ENCODE peak calls at places on chromosomes 6 and 20, in six cellular contexts. K, I, Q, C, G and V are unnamed samples.

GRCh38 chr20:24747881-24748595 is 201.0 kb upstream of the CST7 start:
- DNase-seq in K (no peak), I (no peak), Q (no peak), C (no peak), G (no peak), V (no peak)

GRCh38 chr6:110256366-110256765 is 76.1 kb downstream of the CDC40 start:
- DNase-seq in K (no peak), I (no peak), Q (no peak), C (no peak), G (no peak), V (no peak)

GRCh38 chr6:128456510-128457244 is 63.7 kb downstream of the PTPRK start:
- DNase-seq in K (no peak), I (no peak), Q (no peak), C (no peak), G (no peak), V (no peak)

GRCh38 chr6:3075522-3076113 is 7.3 kb downstream of the RIPK1 start:
- DNase-seq in K (no peak), I (no peak), Q (no peak), C (no peak), G (peak), V (peak)

GRCh38 chr6:16803294-16804006 is 42.2 kb upstream of the ATXN1 start:
- DNase-seq in K (peak), I (no peak), Q (peak), C (no peak), G (no peak), V (no peak)

GRCh38 chr6:152329640-152330202 is 307.4 kb downstream of the SYNE1 start:
- DNase-seq in K (no peak), I (no peak), Q (no peak), C (no peak), G (peak), V (no peak)

GRCh38 chr20:51800132-51800721 is 2.1 kb downstream of the SALL4 start:
- DNase-seq in K (no peak), I (no peak), Q (peak), C (no peak), G (peak), V (peak)

GRCh38 chr6:104958178-104958520 is 1.2 kb downstream of the LIN28B start:
- DNase-seq in K (no peak), I (no peak), Q (no peak), C (no peak), G (peak), V (no peak)

GRCh38 chr6:73308712-73309533 is 45.2 kb downstream of the DPPA5 start:
- DNase-seq in K (no peak), I (no peak), Q (peak), C (no peak), G (no peak), V (peak)

GRCh38 chr6:43826739-43827138 is 56.7 kb downstream of the VEGFA start:
- DNase-seq in K (no peak), I (no peak), Q (no peak), C (no peak), G (no peak), V (no peak)

DNA sequence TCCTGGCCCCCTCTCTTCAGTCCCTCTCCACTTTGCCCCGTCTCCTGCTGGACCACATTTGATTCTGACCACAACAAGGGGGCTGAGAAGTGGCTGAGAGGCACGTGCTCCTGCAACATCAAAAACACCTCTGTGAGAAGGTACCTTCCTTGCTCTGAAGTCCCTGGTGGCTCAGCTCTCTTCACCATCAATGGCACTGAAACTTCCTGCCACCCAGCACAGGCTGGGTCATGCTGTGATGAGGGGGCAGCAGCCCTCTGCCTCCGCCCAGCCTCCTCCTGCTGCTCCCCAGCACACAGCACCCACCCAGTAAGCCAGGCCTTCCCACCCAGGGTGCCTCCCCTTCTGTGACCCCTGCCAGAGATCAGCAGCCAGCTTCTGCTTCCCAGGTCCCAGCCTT is 10.3 kb downstream of the ZMYND8 start:
- DNase-seq in K (no peak), I (no peak), Q (no peak), C (no peak), G (no peak), V (no peak)
- TF ChIP-seq CTCF in K (no peak), I (no peak), Q (no peak), C (no peak), G (no peak), V (no peak)

GRCh38 chr6:54689620-54690019 is 157.0 kb upstream of the FAM83B start:
- DNase-seq in K (no peak), I (no peak), Q (no peak), C (no peak), G (no peak), V (no peak)
- H3K4me3 ChIP-seq in K (no peak), I (no peak), Q (no peak), C (no peak), G (no peak), V (no peak)

DNA sequence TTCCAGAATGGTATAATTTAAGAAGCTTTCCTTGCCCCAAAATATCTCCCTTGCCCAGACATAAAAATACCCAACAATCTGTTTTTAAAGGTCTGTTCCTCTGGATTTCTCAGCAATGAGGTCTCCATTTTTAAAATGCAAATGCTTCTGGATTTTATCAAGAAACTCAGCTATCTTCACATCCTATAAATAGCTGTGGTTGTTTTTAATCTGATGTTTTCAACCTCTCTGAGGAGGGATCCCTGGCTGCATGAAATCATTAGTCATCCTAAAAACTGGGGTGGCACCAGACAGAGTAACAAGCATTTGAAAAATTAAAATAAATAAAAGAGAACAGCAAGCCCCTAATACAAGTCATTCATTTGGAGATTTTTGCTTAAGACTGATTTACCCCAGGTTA is 168.5 kb upstream of the ID4 start:
- DNase-seq in K (peak), I (peak), Q (no peak), C (no peak), G (no peak), V (peak)
- TF ChIP-seq CTCF in K (no peak), I (no peak), Q (no peak), C (no peak), G (no peak), V (no peak)

GRCh38 chr6:167000759-167001158 is 1.6 kb downstream of the CEP43 start:
- DNase-seq in K (no peak), I (no peak), Q (no peak), C (no peak), G (peak), V (no peak)
- H3K4me3 ChIP-seq in K (no peak), I (no peak), Q (no peak), C (peak), G (peak), V (peak)

DNA sequence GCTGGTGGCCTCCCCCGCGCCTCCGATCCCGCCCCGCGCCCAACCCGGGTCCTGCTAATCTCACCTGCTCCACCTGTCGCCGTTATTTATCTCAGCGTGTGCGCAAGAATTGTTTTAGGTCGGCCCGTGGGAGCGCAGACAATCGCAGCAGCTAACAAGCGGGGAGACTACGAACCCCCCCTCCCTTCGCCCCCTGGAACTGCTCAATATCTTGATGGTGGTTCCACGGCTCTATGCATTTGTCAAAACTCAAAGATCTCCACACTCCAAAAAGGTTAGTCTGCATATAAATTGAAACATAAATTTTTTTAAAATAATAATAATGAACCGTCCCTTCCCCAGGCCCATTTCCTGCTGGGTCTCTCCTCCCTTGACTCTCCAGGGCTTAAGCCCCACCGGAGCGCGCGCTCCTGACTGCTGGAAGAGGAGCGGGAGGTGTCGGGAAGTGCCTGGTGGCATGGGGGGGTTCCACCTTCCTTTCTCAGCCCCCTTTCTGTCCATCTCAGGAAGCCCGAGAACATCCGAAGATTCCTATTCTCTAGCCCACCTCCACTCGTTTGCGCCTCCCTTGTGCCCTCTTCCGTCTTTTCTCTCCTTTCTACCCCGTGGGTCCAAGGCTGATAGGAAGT is 1.6 kb upstream of the MDGA1 start:
- DNase-seq in K (no peak), I (no peak), Q (no peak), C (no peak), G (no peak), V (no peak)
- TF ChIP-seq CTCF in K (no peak), I (no peak), Q (no peak), C (no peak), G (no peak), V (no peak)